ENCODE peak calls at places on chromosomes 6 and 20, in seven cellular contexts. One of them, this sample, is unnamed.

GRCh38 chr6:113495521-113495920 is 361.6 kb upstream of the MARCKS start:
- DNase-seq in cardiac muscle cell: peak
- DNase-seq in lower leg skin: no peak
- DNase-seq in CD8-positive, alpha-beta T cell: no peak
- DNase-seq in Daoy: peak
- DNase-seq in NCI-H226: peak
- DNase-seq in AG08396: peak
- DNase-seq in this sample: no peak

GRCh38 chr6:168029459-168030217 is 32.2 kb downstream of the KIF25 start:
- DNase-seq in cardiac muscle cell: no peak
- DNase-seq in Daoy: no peak
- DNase-seq in CD8-positive, alpha-beta T cell: no peak
- DNase-seq in NCI-H226: no peak
- DNase-seq in AG08396: no peak
- DNase-seq in lower leg skin: peak
- DNase-seq in this sample: no peak

GRCh38 chr6:133568970-133569889 is 319.7 kb upstream of the TCF21 start:
- DNase-seq in Daoy: peak
- DNase-seq in lower leg skin: peak
- DNase-seq in NCI-H226: peak
- DNase-seq in CD8-positive, alpha-beta T cell: no peak
- DNase-seq in AG08396: peak
- DNase-seq in cardiac muscle cell: peak
- DNase-seq in this sample: peak

GRCh38 chr6:1697688-1698351 is 88.1 kb downstream of the FOXC1 start:
- DNase-seq in AG08396: no peak
- DNase-seq in lower leg skin: no peak
- DNase-seq in CD8-positive, alpha-beta T cell: no peak
- DNase-seq in Daoy: no peak
- DNase-seq in cardiac muscle cell: no peak
- DNase-seq in NCI-H226: no peak
- DNase-seq in this sample: no peak

GRCh38 chr6:52728394-52728793 is 34.9 kb downstream of the GSTA2 start:
- DNase-seq in CD8-positive, alpha-beta T cell: no peak
- DNase-seq in AG08396: no peak
- DNase-seq in Daoy: no peak
- DNase-seq in lower leg skin: no peak
- DNase-seq in cardiac muscle cell: peak
- DNase-seq in NCI-H226: no peak
- DNase-seq in this sample: no peak

GRCh38 chr20:63895886-63896135 is 885 bp downstream of the DNAJC5 start:
- DNase-seq in CD8-positive, alpha-beta T cell: no peak
- DNase-seq in Daoy: no peak
- DNase-seq in NCI-H226: no peak
- DNase-seq in cardiac muscle cell: peak
- DNase-seq in lower leg skin: no peak
- DNase-seq in AG08396: no peak
- DNase-seq in this sample: peak

GRCh38 chr20:22512911-22513489 is 71.4 kb downstream of the FOXA2 start:
- DNase-seq in CD8-positive, alpha-beta T cell: no peak
- DNase-seq in NCI-H226: no peak
- DNase-seq in lower leg skin: no peak
- DNase-seq in AG08396: no peak
- DNase-seq in Daoy: no peak
- DNase-seq in cardiac muscle cell: no peak
- DNase-seq in this sample: no peak

GRCh38 chr20:47146703-47147102 is 209.8 kb downstream of the ZMYND8 start:
- DNase-seq in cardiac muscle cell: peak
- DNase-seq in lower leg skin: no peak
- DNase-seq in NCI-H226: peak
- DNase-seq in Daoy: peak
- DNase-seq in CD8-positive, alpha-beta T cell: no peak
- DNase-seq in AG08396: peak
- DNase-seq in this sample: no peak

GRCh38 chr6:30227763-30228487 is 14.7 kb upstream of the TRIM26 start:
- DNase-seq in NCI-H226: no peak
- DNase-seq in Daoy: peak
- DNase-seq in lower leg skin: no peak
- DNase-seq in CD8-positive, alpha-beta T cell: no peak
- DNase-seq in AG08396: no peak
- DNase-seq in cardiac muscle cell: no peak
- DNase-seq in this sample: no peak

GRCh38 chr20:34109442-34109841 is 2.6 kb downstream of the EIF2S2 start:
- DNase-seq in lower leg skin: no peak
- DNase-seq in CD8-positive, alpha-beta T cell: no peak
- DNase-seq in NCI-H226: no peak
- DNase-seq in cardiac muscle cell: no peak
- DNase-seq in Daoy: no peak
- DNase-seq in AG08396: no peak
- DNase-seq in this sample: no peak

GRCh38 chr6:45054610-45055009 is 273.5 kb upstream of the RUNX2 start:
- DNase-seq in NCI-H226: peak
- DNase-seq in Daoy: no peak
- DNase-seq in cardiac muscle cell: peak
- DNase-seq in CD8-positive, alpha-beta T cell: no peak
- DNase-seq in AG08396: no peak
- DNase-seq in lower leg skin: no peak
- DNase-seq in this sample: no peak